ENCODE peak calls at places on chromosomes 16 and 17, in six cellular contexts. One of them, this sample, is unnamed.

GRCh38 chr17:40283662-40284061 is 4.0 kb upstream of the CDC6 start:
- DNase-seq in epithelial cell of esophagus: peak; percentile 90
- DNase-seq in hippocampal formation: no peak
- DNase-seq in lung: no peak
- DNase-seq in T-helper 1 cell: no peak
- DNase-seq in stimulated activated CD4-positive, alpha-beta T cell treated with anti-CD3 and anti-CD28 coated beads, Interleukin-1b, Interleukin-23, amount 100 ng/mL, for 24 hours: no peak
- DNase-seq in this sample: peak; percentile 94

GRCh38 chr17:19958023-19958422 is 19.6 kb downstream of the AKAP10 start:
- DNase-seq in epithelial cell of esophagus: peak; percentile 71
- DNase-seq in lung: no peak
- DNase-seq in stimulated activated CD4-positive, alpha-beta T cell treated with anti-CD3 and anti-CD28 coated beads, Interleukin-1b, Interleukin-23, amount 100 ng/mL, for 24 hours: no peak
- DNase-seq in hippocampal formation: no peak
- DNase-seq in T-helper 1 cell: no peak
- DNase-seq in this sample: peak; percentile 70

GRCh38 chr17:9294661-9295210 is 273.4 kb downstream of the NTN1 start:
- DNase-seq in hippocampal formation: no peak
- DNase-seq in epithelial cell of esophagus: no peak
- DNase-seq in lung: no peak
- DNase-seq in stimulated activated CD4-positive, alpha-beta T cell treated with anti-CD3 and anti-CD28 coated beads, Interleukin-1b, Interleukin-23, amount 100 ng/mL, for 24 hours: no peak
- DNase-seq in T-helper 1 cell: no peak
- DNase-seq in this sample: no peak

GRCh38 chr16:53821487-53821886 is 117.5 kb downstream of the FTO start:
- DNase-seq in T-helper 1 cell: no peak
- DNase-seq in epithelial cell of esophagus: peak; percentile 60
- DNase-seq in hippocampal formation: no peak
- DNase-seq in lung: no peak
- DNase-seq in stimulated activated CD4-positive, alpha-beta T cell treated with anti-CD3 and anti-CD28 coated beads, Interleukin-1b, Interleukin-23, amount 100 ng/mL, for 24 hours: no peak
- DNase-seq in this sample: no peak

GRCh38 chr17:82164853-82165252 is 47.8 kb downstream of the CCDC57 start:
- DNase-seq in stimulated activated CD4-positive, alpha-beta T cell treated with anti-CD3 and anti-CD28 coated beads, Interleukin-1b, Interleukin-23, amount 100 ng/mL, for 24 hours: no peak
- DNase-seq in lung: no peak
- DNase-seq in T-helper 1 cell: no peak
- DNase-seq in epithelial cell of esophagus: no peak
- DNase-seq in hippocampal formation: no peak
- DNase-seq in this sample: no peak

GRCh38 chr17:76824103-76824502 is 44.1 kb upstream of the MGAT5B start:
- DNase-seq in lung: no peak
- DNase-seq in hippocampal formation: no peak
- DNase-seq in T-helper 1 cell: no peak
- DNase-seq in epithelial cell of esophagus: no peak
- DNase-seq in stimulated activated CD4-positive, alpha-beta T cell treated with anti-CD3 and anti-CD28 coated beads, Interleukin-1b, Interleukin-23, amount 100 ng/mL, for 24 hours: no peak
- DNase-seq in this sample: no peak

GRCh38 chr17:78343433-78344201 is 16.3 kb downstream of the SOCS3 start:
- DNase-seq in stimulated activated CD4-positive, alpha-beta T cell treated with anti-CD3 and anti-CD28 coated beads, Interleukin-1b, Interleukin-23, amount 100 ng/mL, for 24 hours: no peak
- DNase-seq in epithelial cell of esophagus: no peak
- DNase-seq in lung: peak; percentile 68
- DNase-seq in hippocampal formation: no peak
- DNase-seq in T-helper 1 cell: peak; percentile 62
- DNase-seq in this sample: no peak

GRCh38 chr17:41308918-41309359 is at the start of gene KRTAP16-1:
- DNase-seq in stimulated activated CD4-positive, alpha-beta T cell treated with anti-CD3 and anti-CD28 coated beads, Interleukin-1b, Interleukin-23, amount 100 ng/mL, for 24 hours: no peak
- DNase-seq in T-helper 1 cell: no peak
- DNase-seq in epithelial cell of esophagus: no peak
- DNase-seq in hippocampal formation: no peak
- DNase-seq in lung: no peak
- DNase-seq in this sample: no peak

GRCh38 chr16:14341324-14342225 is 270.5 kb downstream of the MRTFB start:
- DNase-seq in epithelial cell of esophagus: no peak
- DNase-seq in hippocampal formation: no peak
- DNase-seq in stimulated activated CD4-positive, alpha-beta T cell treated with anti-CD3 and anti-CD28 coated beads, Interleukin-1b, Interleukin-23, amount 100 ng/mL, for 24 hours: no peak
- DNase-seq in T-helper 1 cell: no peak
- DNase-seq in lung: no peak
- DNase-seq in this sample: no peak

GRCh38 chr16:6932871-6933390 is 399.7 kb upstream of the RBFOX1 start:
- DNase-seq in epithelial cell of esophagus: no peak
- DNase-seq in T-helper 1 cell: no peak
- DNase-seq in lung: no peak
- DNase-seq in hippocampal formation: no peak
- DNase-seq in stimulated activated CD4-positive, alpha-beta T cell treated with anti-CD3 and anti-CD28 coated beads, Interleukin-1b, Interleukin-23, amount 100 ng/mL, for 24 hours: no peak
- DNase-seq in this sample: no peak

GRCh38 chr16:82657239-82657638 is 30.5 kb downstream of the CDH13 start:
- DNase-seq in stimulated activated CD4-positive, alpha-beta T cell treated with anti-CD3 and anti-CD28 coated beads, Interleukin-1b, Interleukin-23, amount 100 ng/mL, for 24 hours: no peak
- DNase-seq in epithelial cell of esophagus: peak; percentile 36
- DNase-seq in hippocampal formation: no peak
- DNase-seq in lung: no peak
- DNase-seq in T-helper 1 cell: no peak
- DNase-seq in this sample: no peak